ENCODE peak calls at places on chromosomes 12 and 14, in eight cellular contexts. K is neural progenitor cell, T is GM13976, J is nephron progenitor cell, E is AG09309, Q is Calu3, F is fibroblast of mammary gland, P is fibroblast of lung. G is an unnamed sample.

GRCh38 chr12:96047621-96048211 is 12.3 kb upstream of the LTA4H start:
- DNase-seq in E (peak), K (no peak), P (peak), F (peak), T (no peak), J (no peak), Q (peak), G (no peak)

GRCh38 chr12:41190360-41190759 is 2.2 kb downstream of the PDZRN4 start:
- DNase-seq in J (peak), E (no peak), Q (peak), K (peak), T (no peak), P (peak), F (peak), G (no peak)

GRCh38 chr12:108313609-108314331 is 25.3 kb downstream of the CMKLR1 start:
- DNase-seq in E (no peak), Q (no peak), K (no peak), F (no peak), J (no peak), P (no peak), T (no peak), G (no peak)

GRCh38 chr12:64256166-64256800 is 34.2 kb upstream of the KICS2 start:
- DNase-seq in P (peak), J (peak), Q (peak), F (peak), E (peak), K (peak), T (peak), G (no peak)

GRCh38 chr12:117105902-117106301 is 6.7 kb upstream of the TESC start:
- DNase-seq in K (no peak), P (no peak), T (no peak), J (no peak), F (no peak), E (no peak), Q (peak), G (no peak)

GRCh38 chr12:130993759-130994670 is 40.3 kb downstream of the ADGRD1 start:
- DNase-seq in F (no peak), J (no peak), P (no peak), T (no peak), K (no peak), E (no peak), Q (no peak), G (no peak)

GRCh38 chr12:13794706-13795105 is 186.7 kb downstream of the GRIN2B start:
- DNase-seq in J (no peak), K (no peak), P (no peak), F (no peak), E (no peak), T (no peak), Q (no peak), G (no peak)

GRCh38 chr14:22002860-22003284 is 329.3 kb upstream of the OR4E1 start:
- DNase-seq in F (no peak), P (no peak), E (no peak), Q (peak), T (no peak), J (peak), K (peak), G (peak)

GRCh38 chr12:83753205-83753604 is 1066.5 kb downstream of the TMTC2 start:
- DNase-seq in Q (no peak), K (no peak), F (no peak), J (no peak), E (no peak), P (no peak), T (no peak), G (no peak)

GRCh38 chr12:42468341-42468821 is 121.2 kb downstream of the PRICKLE1 start:
- DNase-seq in P (peak), T (no peak), J (no peak), K (no peak), E (no peak), Q (no peak), F (no peak), G (no peak)

GRCh38 chr12:8785499-8785898 is 36.9 kb upstream of the A2ML1 start:
- DNase-seq in F (no peak), T (no peak), K (no peak), E (no peak), P (no peak), J (no peak), Q (no peak), G (no peak)

GRCh38 chr12:124073636-124074035 is 100.6 kb downstream of the ZNF664 start:
- DNase-seq in P (peak), F (no peak), E (no peak), K (peak), T (no peak), Q (no peak), J (no peak), G (no peak)

GRCh38 chr12:49068879-49069506 is 786 bp downstream of the RHEBL1 start:
- DNase-seq in Q (no peak), K (no peak), P (no peak), T (no peak), J (peak), F (no peak), E (no peak), G (no peak)

GRCh38 chr12:575948-576612 is 87.2 kb downstream of the NINJ2 start:
- DNase-seq in K (peak), P (peak), Q (peak), E (no peak), J (peak), F (peak), T (peak), G (peak)

GRCh38 chr14:20986811-20987210 is 3.0 kb upstream of the METTL17 start:
- DNase-seq in J (no peak), K (no peak), F (peak), Q (peak), T (no peak), P (peak), E (peak), G (no peak)

GRCh38 chr14:20988717-20989116 is 1.1 kb upstream of the METTL17 start:
- DNase-seq in E (no peak), Q (no peak), F (peak), J (no peak), P (no peak), T (no peak), K (no peak), G (no peak)

GRCh38 chr14:20989464-20989786 is 355 bp upstream of the METTL17 start:
- DNase-seq in J (no peak), P (no peak), Q (no peak), T (no peak), E (no peak), F (no peak), K (no peak), G (no peak)

GRCh38 chr14:20989787-20990600 is at the start of gene METTL17:
- DNase-seq in E (peak), T (peak), F (peak), K (peak), J (peak), Q (peak), P (peak), G (peak)
- TF ChIP-seq CTCF in E (peak), T (no peak), F (peak), K (peak), J (peak), Q (no peak), P (peak), G (peak)

DNA sequence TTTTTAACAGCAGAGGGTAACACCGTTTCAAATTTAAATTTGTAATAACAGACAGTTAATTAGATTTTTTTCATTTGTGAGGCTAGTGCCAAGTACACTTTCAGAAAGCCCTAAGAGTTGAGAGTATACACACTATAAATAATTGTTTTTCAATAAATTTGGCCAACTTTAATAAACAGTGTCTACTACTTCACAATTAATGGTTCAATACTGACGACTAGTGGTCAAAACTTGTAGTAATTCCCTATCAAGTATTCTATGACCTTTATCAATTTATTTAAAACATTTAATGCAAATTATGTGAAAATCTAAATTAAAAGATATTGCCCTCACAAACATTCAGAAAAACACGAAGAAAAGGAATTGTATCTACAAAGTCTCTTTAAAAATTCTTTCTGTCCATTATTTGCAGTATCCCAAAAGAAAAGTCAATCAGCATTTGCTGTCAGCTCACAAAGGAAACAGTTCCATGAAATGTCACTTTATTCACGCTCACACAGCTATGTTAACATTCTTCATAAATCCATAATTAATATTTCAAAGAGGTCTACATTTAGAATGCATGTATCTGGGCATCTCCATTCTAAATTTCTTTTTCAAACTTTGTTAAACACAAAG is 91.2 kb downstream of the CEP128 start:
- DNase-seq in P (peak), Q (no peak), K (peak), T (no peak), J (no peak), F (peak), E (peak), G (no peak)
- TF ChIP-seq CTCF in P (peak), Q (peak), K (peak), T (peak), J (peak), F (peak), E (peak), G (peak)

GRCh38 chr14:65359503-65359902 is 53.0 kb upstream of the FUT8 start:
- DNase-seq in T (no peak), Q (no peak), F (peak), K (no peak), E (no peak), P (peak), J (no peak), G (no peak)
- TF ChIP-seq CTCF in T (no peak), Q (no peak), F (peak), K (no peak), E (no peak), P (peak), J (no peak), G (no peak)

GRCh38 chr12:59164991-59165718 is 244.9 kb upstream of the LRIG3 start:
- DNase-seq in J (no peak), E (peak), T (no peak), P (peak), K (peak), F (peak), Q (peak), G (no peak)
- TF ChIP-seq CTCF in J (peak), E (peak), T (peak), P (peak), K (peak), F (peak), Q (peak), G (peak)

DNA sequence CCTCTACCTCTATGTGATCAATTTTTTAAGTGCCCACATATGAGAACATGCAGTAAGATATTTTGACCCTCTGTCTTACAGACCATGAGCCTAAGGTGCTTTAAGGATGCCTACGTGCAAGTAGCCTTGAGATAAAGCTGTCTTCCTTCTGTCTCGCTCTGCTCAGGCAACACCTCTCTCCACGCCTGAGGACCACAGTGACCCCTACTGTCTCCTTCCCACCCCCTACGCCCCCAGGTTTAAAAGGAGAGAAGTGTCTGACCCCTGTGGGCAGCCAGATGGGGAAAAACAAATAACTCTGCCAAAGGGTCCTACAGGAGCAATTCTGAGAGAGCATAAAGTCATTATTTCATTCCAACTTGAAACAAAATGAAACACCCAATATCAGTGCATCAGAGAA is 286.4 kb upstream of the TMEM132C start:
- DNase-seq in T (no peak), E (no peak), P (no peak), F (no peak), K (no peak), Q (no peak), J (no peak), G (no peak)
- TF ChIP-seq CTCF in T (no peak), E (no peak), P (no peak), F (no peak), K (peak), Q (no peak), J (no peak), G (no peak)

GRCh38 chr12:109713187-109713984 is at the start of gene FAM222A:
- DNase-seq in T (peak), J (peak), K (peak), F (peak), P (peak), Q (peak), E (peak), G (peak)
- TF ChIP-seq CTCF in T (no peak), J (peak), K (no peak), F (no peak), P (no peak), Q (no peak), E (no peak), G (peak)

GRCh38 chr14:52399886-52400599 is 85.9 kb downstream of the PTGER2 start:
- DNase-seq in J (no peak), T (no peak), E (no peak), K (peak), P (peak), Q (no peak), F (peak), G (no peak)
- TF ChIP-seq CTCF in J (peak), T (no peak), E (peak), K (no peak), P (peak), Q (no peak), F (peak), G (no peak)

G was measured in glutamatergic neuron.